ENCODE peak calls at places on chromosomes 3 and 15, in six cellular contexts. F is lung microvascular endothelial cell, Z is posterior vena cava, R is mesenteric fat pad, L is NCI-H774, V is Ammon's horn. G is an unnamed sample.

GRCh38 chr3:168865022-168865551 is 769.4 kb upstream of the GOLIM4 start:
- DNase-seq in R (no peak), Z (no peak), L (peak; percentile 48), V (peak; percentile 5), F (peak; percentile 60), G (no peak)

GRCh38 chr3:57091471-57091870 is 31.0 kb downstream of the SPATA12 start:
- DNase-seq in V (no peak), F (no peak), L (no peak), Z (no peak), R (no peak), G (no peak)

GRCh38 chr15:78930577-78931388 is 14.1 kb downstream of the CTSH start:
- DNase-seq in L (no peak), R (no peak), V (no peak), Z (no peak), F (peak; percentile 67), G (no peak)

GRCh38 chr3:191961036-191961435 is 500.1 kb downstream of the PYDC2 start:
- DNase-seq in F (no peak), V (no peak), Z (no peak), R (no peak), L (no peak), G (no peak)

GRCh38 chr3:29429055-29429454 is 148.2 kb downstream of the RBMS3 start:
- DNase-seq in F (no peak), R (no peak), L (no peak), Z (no peak), V (no peak), G (no peak)

GRCh38 chr15:73228128-73228646 is 140.6 kb downstream of the HCN4 start:
- DNase-seq in Z (no peak), L (no peak), F (no peak), R (no peak), V (no peak), G (no peak)

GRCh38 chr3:185813691-185814215 is 11.1 kb downstream of the IGF2BP2 start:
- DNase-seq in F (no peak), R (no peak), Z (no peak), V (no peak), L (no peak), G (no peak)

GRCh38 chr15:82196353-82196752 is 66.2 kb downstream of the EFL1 start:
- DNase-seq in L (no peak), Z (no peak), R (no peak), F (no peak), V (no peak), G (no peak)

GRCh38 chr3:124263168-124263567 is 271.2 kb upstream of the ROPN1 start:
- DNase-seq in F (peak; percentile 87), R (no peak), V (no peak), Z (no peak), L (no peak), G (peak; percentile 40)

GRCh38 chr15:98547255-98547654 is 101.1 kb upstream of the IGF1R start:
- DNase-seq in F (no peak), V (no peak), L (no peak), Z (no peak), R (no peak), G (no peak)

GRCh38 chr3:133264920-133265319 is 134.9 kb upstream of the BFSP2 start:
- DNase-seq in F (no peak), V (no peak), L (no peak), R (no peak), Z (no peak), G (no peak)

GRCh38 chr3:109356442-109357155 is 19.3 kb upstream of the DPPA4 start:
- DNase-seq in F (no peak), L (no peak), Z (no peak), R (no peak), V (no peak), G (no peak)